ENCODE peak calls at places on chromosome 13, in five cellular contexts. One of them, this sample, is unnamed. For H3K27me3, the result is how much of the 10 kb centered on the place peaks cover.

GRCh38 chr13:113758651-113759524 is at the start of gene TMEM255B:
- DNase-seq in Peyer's patch: peak
- DNase-seq in stomach: peak
- DNase-seq in transverse colon: peak
- DNase-seq in tibial nerve: peak
- DNase-seq in this sample: peak

GRCh38 chr13:111095031-111095840 is 19.9 kb upstream of the ARHGEF7 start:
- DNase-seq in Peyer's patch: no peak
- DNase-seq in stomach: no peak
- DNase-seq in transverse colon: no peak
- DNase-seq in tibial nerve: no peak
- DNase-seq in this sample: no peak

GRCh38 chr13:41552031-41552430 is 94.7 kb downstream of the RGCC start:
- DNase-seq in Peyer's patch: no peak
- DNase-seq in stomach: no peak
- DNase-seq in transverse colon: no peak
- DNase-seq in tibial nerve: no peak
- DNase-seq in this sample: no peak

GRCh38 chr13:113405481-113406300 is 41.8 kb upstream of the GRTP1 start:
- DNase-seq in Peyer's patch: peak
- DNase-seq in stomach: no peak
- DNase-seq in transverse colon: no peak
- DNase-seq in tibial nerve: no peak
- DNase-seq in this sample: no peak

GRCh38 chr13:104318121-104318520 is 1251.9 kb upstream of the SLC10A2 start:
- DNase-seq in Peyer's patch: no peak
- DNase-seq in stomach: no peak
- DNase-seq in transverse colon: no peak
- DNase-seq in tibial nerve: no peak
- DNase-seq in this sample: no peak

GRCh38 chr13:35649162-35649561 is 172.7 kb upstream of the MAB21L1 start:
- DNase-seq in Peyer's patch: no peak
- DNase-seq in stomach: no peak
- DNase-seq in transverse colon: no peak
- DNase-seq in tibial nerve: peak
- DNase-seq in this sample: no peak

GRCh38 chr13:42466123-42466522 is 107.8 kb upstream of the TNFSF11 start:
- DNase-seq in Peyer's patch: no peak
- DNase-seq in stomach: no peak
- DNase-seq in transverse colon: no peak
- DNase-seq in tibial nerve: no peak
- DNase-seq in this sample: no peak

GRCh38 chr13:97648171-97648880 is 214.4 kb downstream of the RAP2A start:
- DNase-seq in Peyer's patch: no peak
- DNase-seq in stomach: no peak
- DNase-seq in transverse colon: no peak
- DNase-seq in tibial nerve: no peak
- DNase-seq in this sample: no peak

GRCh38 chr13:30334663-30335386 is 27.5 kb upstream of the KATNAL1 start:
- DNase-seq in Peyer's patch: no peak
- DNase-seq in stomach: no peak
- DNase-seq in transverse colon: no peak
- DNase-seq in tibial nerve: no peak
- DNase-seq in this sample: no peak

GRCh38 chr13:85729296-85729695 is 69.9 kb downstream of the SLITRK6 start:
- DNase-seq in Peyer's patch: no peak
- DNase-seq in stomach: no peak
- DNase-seq in transverse colon: no peak
- DNase-seq in tibial nerve: no peak
- DNase-seq in this sample: no peak

GRCh38 chr13:71244181-71244580 is 622.8 kb downstream of the DACH1 start:
- DNase-seq in Peyer's patch: no peak
- DNase-seq in stomach: no peak
- DNase-seq in transverse colon: no peak
- DNase-seq in tibial nerve: no peak
- DNase-seq in this sample: no peak

GRCh38 chr13:42864952-42865634 is 83.7 kb downstream of the FAM216B start:
- DNase-seq in Peyer's patch: no peak
- DNase-seq in stomach: no peak
- DNase-seq in transverse colon: no peak
- DNase-seq in tibial nerve: no peak
- DNase-seq in this sample: no peak

GRCh38 chr13:75801388-75801787 is 165.3 kb downstream of the LMO7 start:
- DNase-seq in Peyer's patch: no peak
- DNase-seq in stomach: no peak
- DNase-seq in transverse colon: no peak
- DNase-seq in tibial nerve: no peak
- DNase-seq in this sample: no peak

GRCh38 chr13:71829542-71829941 is 37.5 kb downstream of the DACH1 start:
- DNase-seq in Peyer's patch: no peak
- DNase-seq in stomach: no peak
- DNase-seq in transverse colon: no peak
- DNase-seq in tibial nerve: no peak
- DNase-seq in this sample: no peak

GRCh38 chr13:53782400-53783030 is 753.9 kb downstream of the OLFM4 start:
- DNase-seq in Peyer's patch: no peak
- DNase-seq in stomach: peak
- DNase-seq in transverse colon: no peak
- DNase-seq in tibial nerve: peak
- DNase-seq in this sample: no peak

GRCh38 chr13:110023729-110024645 is 237.6 kb upstream of the IRS2 start:
- DNase-seq in Peyer's patch: no peak
- DNase-seq in stomach: peak
- DNase-seq in transverse colon: peak
- DNase-seq in tibial nerve: no peak
- DNase-seq in this sample: no peak

GRCh38 chr13:76822691-76823267 is 63.4 kb downstream of the KCTD12 start:
- DNase-seq in Peyer's patch: no peak
- DNase-seq in stomach: no peak
- DNase-seq in transverse colon: no peak
- DNase-seq in tibial nerve: no peak
- DNase-seq in this sample: no peak

GRCh38 chr13:26324867-26325266 is 70.9 kb downstream of the CDK8 start:
- DNase-seq in Peyer's patch: no peak
- DNase-seq in stomach: no peak
- DNase-seq in transverse colon: no peak
- DNase-seq in tibial nerve: no peak
- DNase-seq in this sample: no peak

GRCh38 chr13:114140131-114140908 is 7.9 kb upstream of the RASA3 start:
- DNase-seq in Peyer's patch: peak
- DNase-seq in stomach: no peak
- DNase-seq in transverse colon: peak
- DNase-seq in tibial nerve: no peak
- DNase-seq in this sample: no peak

GRCh38 chr13:97478247-97478646 is 44.3 kb downstream of the RAP2A start:
- DNase-seq in Peyer's patch: no peak
- DNase-seq in stomach: no peak
- DNase-seq in transverse colon: no peak
- DNase-seq in tibial nerve: no peak
- DNase-seq in this sample: no peak

GRCh38 chr13:41244555-41244954 is 18.8 kb downstream of the MTRF1 start:
- DNase-seq in Peyer's patch: no peak
- DNase-seq in stomach: no peak
- DNase-seq in transverse colon: no peak
- DNase-seq in tibial nerve: no peak
- DNase-seq in this sample: no peak

GRCh38 chr13:39538826-39539555 is 64.0 kb downstream of the LHFPL6 start:
- DNase-seq in Peyer's patch: no peak
- DNase-seq in stomach: no peak
- DNase-seq in transverse colon: no peak
- DNase-seq in tibial nerve: no peak
- DNase-seq in this sample: no peak

GRCh38 chr13:39536274-39536673 is 66.7 kb downstream of the LHFPL6 start:
- DNase-seq in Peyer's patch: no peak
- DNase-seq in stomach: no peak
- DNase-seq in transverse colon: no peak
- DNase-seq in tibial nerve: no peak
- DNase-seq in this sample: no peak

GRCh38 chr13:39536906-39537305 is 66.1 kb downstream of the LHFPL6 start:
- DNase-seq in Peyer's patch: no peak
- DNase-seq in stomach: no peak
- DNase-seq in transverse colon: no peak
- DNase-seq in tibial nerve: no peak
- DNase-seq in this sample: no peak

GRCh38 chr13:39542361-39542760 is 60.6 kb downstream of the LHFPL6 start:
- DNase-seq in Peyer's patch: no peak
- DNase-seq in stomach: no peak
- DNase-seq in transverse colon: no peak
- DNase-seq in tibial nerve: no peak
- DNase-seq in this sample: no peak

DNA sequence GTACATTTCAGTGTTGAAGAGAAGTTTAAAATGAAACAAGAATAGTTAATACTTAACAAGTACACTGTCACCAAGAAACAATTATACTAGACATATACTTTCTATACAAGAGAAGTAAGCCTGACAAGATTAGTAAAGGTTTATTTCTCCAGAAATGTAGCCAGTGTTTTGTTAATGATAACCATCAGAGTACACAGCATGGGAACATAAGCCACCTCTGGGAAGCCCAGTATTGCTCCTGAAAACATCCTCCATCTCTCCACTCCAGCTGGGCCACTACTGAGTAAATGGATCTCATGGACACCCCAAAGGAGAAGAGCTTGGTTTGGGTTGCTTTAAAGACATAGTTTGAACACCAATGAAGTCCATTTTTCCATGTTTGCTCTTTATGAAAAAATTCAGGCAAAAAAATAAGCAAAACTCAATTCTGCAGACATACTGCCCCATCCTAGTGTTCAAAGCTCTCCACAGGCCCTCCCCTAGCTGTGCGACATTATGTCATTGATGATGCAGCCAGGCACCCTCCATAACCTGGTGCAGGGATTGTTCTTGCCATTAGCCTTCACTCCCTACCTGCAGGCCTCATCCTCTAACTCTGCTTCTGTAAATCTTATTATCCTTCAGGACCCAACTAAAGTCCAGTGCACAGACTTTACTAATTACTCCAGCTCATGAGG is 61.9 kb downstream of the LHFPL6 start:
- DNase-seq in Peyer's patch: no peak
- DNase-seq in stomach: no peak
- DNase-seq in transverse colon: no peak
- DNase-seq in tibial nerve: no peak
- DNase-seq in this sample: no peak
- H3K27me3 ChIP-seq in Peyer's patch: under half
- H3K27me3 ChIP-seq in stomach: under half
- H3K27me3 ChIP-seq in transverse colon: under half
- H3K27me3 ChIP-seq in tibial nerve: under half
- H3K27me3 ChIP-seq in this sample: under half

GRCh38 chr13:21075303-21076264 is 14.2 kb upstream of the LATS2 start:
- DNase-seq in Peyer's patch: no peak
- DNase-seq in stomach: peak
- DNase-seq in transverse colon: no peak
- DNase-seq in tibial nerve: peak
- DNase-seq in this sample: no peak

GRCh38 chr13:21077360-21078353 is 16.3 kb upstream of the LATS2 start:
- DNase-seq in Peyer's patch: no peak
- DNase-seq in stomach: no peak
- DNase-seq in transverse colon: no peak
- DNase-seq in tibial nerve: no peak
- DNase-seq in this sample: no peak

GRCh38 chr13:21078501-21078900 is 17.1 kb upstream of the LATS2 start:
- DNase-seq in Peyer's patch: no peak
- DNase-seq in stomach: no peak
- DNase-seq in transverse colon: no peak
- DNase-seq in tibial nerve: no peak
- DNase-seq in this sample: no peak

GRCh38 chr13:21074601-21075302 is 13.4 kb upstream of the LATS2 start:
- DNase-seq in Peyer's patch: no peak
- DNase-seq in stomach: no peak
- DNase-seq in transverse colon: no peak
- DNase-seq in tibial nerve: peak
- DNase-seq in this sample: no peak

DNA sequence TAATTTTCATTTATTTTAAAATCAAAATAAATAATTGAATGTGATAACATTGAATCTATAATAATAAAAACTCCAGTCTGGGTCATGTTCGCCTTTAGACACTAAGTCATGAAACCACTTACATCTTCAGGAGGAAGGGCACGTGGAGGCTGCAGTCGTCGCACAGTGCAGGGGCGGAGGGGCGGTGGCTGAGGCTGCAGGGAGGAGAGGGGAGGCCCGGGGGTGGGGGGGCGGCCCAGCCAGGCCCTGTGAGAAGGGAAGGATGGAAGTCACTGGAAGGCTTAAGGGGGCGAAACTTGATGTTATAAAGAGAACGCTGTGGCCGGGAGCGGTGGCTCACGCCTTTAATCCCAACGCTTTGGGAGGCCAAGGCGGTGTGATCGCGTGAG is 14.9 kb upstream of the LATS2 start:
- DNase-seq in Peyer's patch: no peak
- DNase-seq in stomach: no peak
- DNase-seq in transverse colon: no peak
- DNase-seq in tibial nerve: no peak
- DNase-seq in this sample: no peak
- H3K4me3 ChIP-seq in Peyer's patch: peak
- H3K4me3 ChIP-seq in stomach: peak
- H3K4me3 ChIP-seq in transverse colon: peak
- H3K4me3 ChIP-seq in tibial nerve: peak
- H3K4me3 ChIP-seq in this sample: peak

DNA sequence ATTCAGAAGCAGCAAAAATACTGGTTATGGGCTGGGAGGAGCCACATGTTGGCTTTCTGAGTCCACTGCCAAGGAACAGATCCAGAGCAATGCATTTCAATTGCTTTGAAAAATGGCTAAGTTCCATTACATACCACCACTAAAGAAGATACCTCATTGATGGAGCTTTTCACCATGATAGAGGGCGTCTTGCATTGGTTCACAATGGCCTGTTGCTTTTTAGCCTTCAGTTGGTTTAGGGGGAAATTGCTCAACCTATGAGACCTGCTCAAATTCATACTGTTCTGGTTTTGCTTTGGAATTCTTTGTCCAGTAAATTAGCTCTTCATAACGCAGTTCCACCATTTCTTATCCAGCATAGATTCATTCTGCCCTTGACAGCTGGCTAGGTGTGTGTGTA is 21.2 kb upstream of the CPB2 start:
- DNase-seq in Peyer's patch: no peak
- DNase-seq in stomach: no peak
- DNase-seq in transverse colon: no peak
- DNase-seq in tibial nerve: no peak
- DNase-seq in this sample: no peak
- H3K27me3 ChIP-seq in Peyer's patch: under half
- H3K27me3 ChIP-seq in stomach: under half
- H3K27me3 ChIP-seq in transverse colon: under half
- H3K27me3 ChIP-seq in tibial nerve: under half
- H3K27me3 ChIP-seq in this sample: half or more

DNA sequence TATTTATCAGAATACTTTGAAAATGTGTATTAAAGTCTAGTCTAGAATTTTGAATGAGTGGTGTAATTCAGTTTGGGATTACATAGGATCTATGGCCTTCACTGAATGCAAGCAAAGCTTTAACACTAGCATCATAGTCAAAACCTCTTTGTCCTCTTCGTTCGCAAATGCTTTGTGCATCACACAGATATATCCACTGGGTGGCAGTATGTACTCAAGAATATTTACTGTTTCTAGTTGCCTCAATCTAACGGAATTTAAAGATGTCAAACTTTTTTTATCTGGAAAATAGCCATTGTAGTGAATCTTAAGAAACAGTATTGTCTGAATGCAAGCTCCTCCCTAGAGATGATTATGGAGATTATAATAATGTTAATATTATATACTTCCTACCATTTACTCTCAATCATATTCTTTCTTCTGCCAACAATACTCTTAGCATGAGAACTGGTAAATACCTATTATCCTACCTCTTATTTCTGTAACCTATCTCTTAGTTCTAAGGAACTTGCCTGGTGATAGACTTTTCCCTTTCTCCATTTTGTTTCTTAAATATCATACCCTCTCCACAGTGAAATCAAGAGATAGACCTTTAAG is 25.8 kb downstream of the LACC1 start:
- DNase-seq in Peyer's patch: no peak
- DNase-seq in stomach: no peak
- DNase-seq in transverse colon: no peak
- DNase-seq in tibial nerve: peak
- DNase-seq in this sample: no peak
- H3K4me3 ChIP-seq in Peyer's patch: no peak
- H3K4me3 ChIP-seq in stomach: no peak
- H3K4me3 ChIP-seq in transverse colon: no peak
- H3K4me3 ChIP-seq in tibial nerve: no peak
- H3K4me3 ChIP-seq in this sample: no peak